ENCODE peak calls at places on chromosomes 7 and 10, in nine cellular contexts. C is astrocyte, Z is mesenchymal stem cell, A is Karpas-422, W is neural progenitor cell, V is mammary epithelial cell, J is uterus, D is stomach, L is ascending aorta. N is an unnamed sample.

GRCh38 chr10:111077715-111078504 is 1.1 kb downstream of the ADRA2A start:
- DNase-seq in A (no peak), Z (no peak), J (no peak), W (peak), C (no peak), D (no peak), L (no peak), V (no peak), N (no peak)

GRCh38 chr7:22660293-22660692 is 66.7 kb upstream of the IL6 start:
- DNase-seq in Z (no peak), J (no peak), D (no peak), A (no peak), W (no peak), V (no peak), L (no peak), C (no peak), N (no peak)

GRCh38 chr7:27116019-27116411 is 13.5 kb upstream of the HOXA2 start:
- DNase-seq in Z (no peak), W (no peak), D (no peak), C (no peak), V (peak), L (no peak), J (no peak), A (no peak), N (peak)

GRCh38 chr7:135648235-135648634 is 14.1 kb upstream of the STMP1 start:
- DNase-seq in J (no peak), W (no peak), D (no peak), V (no peak), L (no peak), C (no peak), A (no peak), Z (no peak), N (no peak)

GRCh38 chr10:3237055-3237454 is 64.5 kb upstream of the PITRM1 start:
- DNase-seq in W (no peak), A (no peak), L (no peak), D (no peak), Z (no peak), V (no peak), C (no peak), J (no peak), N (no peak)

GRCh38 chr7:80918406-80918805 is 445 bp downstream of the SEMA3C start:
- DNase-seq in D (no peak), V (no peak), Z (no peak), C (no peak), L (no peak), A (no peak), W (peak), J (no peak), N (no peak)

GRCh38 chr7:142243823-142244222 is 14.0 kb downstream of the PRSS58 start:
- DNase-seq in D (no peak), C (no peak), V (no peak), A (no peak), J (no peak), W (no peak), Z (no peak), L (no peak), N (no peak)

GRCh38 chr7:148773344-148773743 is 74.6 kb downstream of the CUL1 start:
- DNase-seq in W (no peak), C (peak), D (no peak), J (no peak), Z (peak), L (no peak), V (no peak), A (no peak), N (no peak)

GRCh38 chr7:135189961-135190360 is 19.5 kb upstream of the CYREN start:
- DNase-seq in A (no peak), V (no peak), Z (no peak), C (no peak), J (no peak), D (peak), W (no peak), L (no peak), N (no peak)

DNA sequence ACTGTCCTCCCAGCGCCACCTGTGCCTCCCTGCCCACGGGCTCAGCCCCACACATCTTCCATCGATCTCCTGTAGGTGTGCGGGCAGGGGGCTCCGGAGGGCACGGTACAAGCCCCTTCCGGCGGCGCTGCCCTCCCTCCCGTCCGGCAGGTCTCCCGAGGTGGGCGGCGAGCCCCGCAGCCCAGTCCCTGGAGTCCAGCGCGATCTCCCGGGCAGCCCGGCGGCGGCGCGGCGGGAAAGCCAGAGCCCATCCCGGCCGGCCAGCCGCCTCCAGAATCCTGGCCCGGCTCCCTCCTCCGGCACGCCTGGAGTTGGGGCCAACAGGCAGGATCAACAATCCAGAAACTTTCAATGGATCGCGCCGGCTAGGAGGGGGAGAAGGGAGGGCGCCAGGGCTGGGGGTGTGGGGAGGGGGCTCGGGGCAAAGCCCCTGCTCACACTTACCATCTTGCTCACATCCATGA is 100.1 kb downstream of the HIP1 start:
- DNase-seq in J (peak), V (peak), W (peak), L (no peak), D (peak), Z (peak), C (no peak), A (no peak), N (peak)
- H3K27ac ChIP-seq in J (peak), V (no peak), W (peak), L (peak), D (peak), Z (no peak), C (no peak), A (no peak), N (peak)

DNA sequence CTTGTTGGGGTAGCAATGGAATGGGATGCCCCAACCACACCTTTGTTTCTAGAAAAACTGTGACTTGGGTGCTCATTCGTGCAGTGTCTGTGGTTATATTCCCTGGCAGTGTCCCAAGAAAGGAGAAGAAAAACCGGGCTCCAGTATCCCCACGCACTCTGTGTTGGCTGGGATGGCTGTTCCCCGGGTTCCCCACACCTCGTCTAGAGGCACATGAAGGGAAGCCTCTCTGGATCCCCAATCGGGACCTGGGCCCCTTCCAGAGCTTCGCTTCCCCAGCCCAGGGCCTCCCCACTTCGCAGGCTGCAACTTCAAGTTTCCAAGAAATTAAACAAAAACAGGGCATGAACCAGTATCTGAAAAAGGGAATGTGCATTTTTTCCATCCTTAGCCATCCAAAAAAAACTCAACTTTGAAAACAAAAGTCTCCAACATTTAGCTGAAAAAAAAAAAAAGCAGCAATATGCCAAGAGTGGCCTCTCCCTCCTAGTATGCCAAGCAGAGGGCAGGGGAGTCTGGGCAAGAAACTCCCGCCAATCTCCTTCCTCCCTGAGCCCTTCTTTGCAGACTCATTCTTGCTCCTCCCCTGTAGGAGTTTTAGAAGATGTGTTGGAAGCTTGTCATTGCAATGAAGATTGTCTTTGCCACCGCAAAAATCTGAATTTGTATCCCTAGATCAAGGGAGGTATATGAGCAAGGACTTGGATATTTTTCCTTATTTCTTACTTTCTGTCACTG is 2.4 kb upstream of the TNS3 start:
- DNase-seq in C (no peak), Z (no peak), W (no peak), J (no peak), V (no peak), L (no peak), A (no peak), D (no peak), N (no peak)
- H3K27ac ChIP-seq in C (no peak), Z (no peak), W (no peak), J (peak), V (no peak), L (peak), A (no peak), D (peak), N (peak)

GRCh38 chr7:129719980-129720732 is 108.6 kb downstream of the NRF1 start:
- DNase-seq in C (no peak), Z (peak), W (no peak), A (no peak), L (no peak), J (no peak), D (no peak), V (no peak), N (peak)
- H3K27ac ChIP-seq in C (no peak), Z (no peak), W (no peak), A (no peak), L (no peak), J (no peak), D (no peak), V (no peak), N (peak)

GRCh38 chr10:79111846-79112614 is 43.3 kb downstream of the ZMIZ1 start:
- DNase-seq in V (no peak), A (no peak), Z (no peak), J (no peak), L (no peak), W (no peak), D (no peak), C (no peak), N (no peak)

GRCh38 chr10:79112898-79113431 is 44.2 kb downstream of the ZMIZ1 start:
- DNase-seq in V (peak), W (no peak), Z (peak), L (no peak), J (peak), C (peak), A (no peak), D (no peak), N (peak)

GRCh38 chr10:79108728-79109127 is 40.0 kb downstream of the ZMIZ1 start:
- DNase-seq in Z (no peak), W (no peak), D (no peak), C (no peak), A (no peak), V (no peak), L (no peak), J (no peak), N (no peak)

GRCh38 chr10:79113827-79114226 is 45.1 kb downstream of the ZMIZ1 start:
- DNase-seq in A (no peak), V (no peak), C (no peak), D (no peak), W (peak), J (no peak), Z (no peak), L (no peak), N (no peak)

DNA sequence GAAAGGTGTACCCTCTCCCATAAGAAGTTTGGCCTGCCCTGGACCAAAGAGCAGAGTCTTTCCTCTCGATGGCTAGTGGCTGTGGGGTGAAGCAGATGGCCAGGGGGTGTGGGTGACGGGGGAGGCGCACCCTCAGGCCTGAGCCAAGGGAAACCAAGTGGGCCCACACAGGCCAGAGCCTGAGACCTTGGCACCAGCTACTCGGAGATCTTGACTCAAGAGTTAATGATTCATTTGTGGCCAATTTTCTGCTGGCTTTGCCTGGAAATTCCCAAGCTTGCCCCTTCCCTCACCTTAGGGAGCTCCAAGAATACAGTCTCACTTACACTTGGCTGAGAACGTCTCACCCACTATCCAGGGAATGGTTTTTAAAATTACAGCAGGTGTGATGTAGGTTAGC is 42.7 kb downstream of the ZMIZ1 start:
- DNase-seq in V (peak), C (peak), A (no peak), D (no peak), Z (no peak), L (no peak), J (no peak), W (no peak), N (peak)
- H3K27ac ChIP-seq in V (peak), C (peak), A (no peak), D (peak), Z (peak), L (no peak), J (peak), W (no peak), N (peak)

DNA sequence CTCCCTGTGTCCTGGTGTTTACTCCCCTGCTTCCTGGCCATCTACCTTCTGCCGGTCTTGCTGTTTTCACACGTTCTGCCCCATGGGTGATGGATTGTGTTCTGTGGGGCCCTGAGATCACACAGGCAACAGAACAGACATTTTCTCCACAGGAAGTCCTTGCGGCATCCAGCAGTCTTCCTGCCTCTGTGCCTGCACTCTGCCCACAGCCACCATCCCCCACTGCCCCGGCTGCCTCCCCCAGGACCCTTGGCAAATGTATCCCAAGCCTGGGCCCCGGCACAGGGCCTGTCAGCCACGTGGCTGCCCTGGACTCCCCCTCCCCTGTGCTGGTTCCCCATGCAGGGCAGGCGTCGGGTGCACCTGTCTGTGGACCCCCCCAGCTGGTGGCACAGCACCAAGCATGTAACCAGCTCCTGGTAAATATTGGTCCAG is 184.2 kb downstream of the WDR37 start:
- DNase-seq in D (no peak), A (no peak), J (no peak), V (no peak), C (no peak), L (no peak), W (no peak), Z (no peak), N (no peak)
- H3K27ac ChIP-seq in D (no peak), A (no peak), J (no peak), V (no peak), C (no peak), L (no peak), W (no peak), Z (no peak), N (no peak)

DNA sequence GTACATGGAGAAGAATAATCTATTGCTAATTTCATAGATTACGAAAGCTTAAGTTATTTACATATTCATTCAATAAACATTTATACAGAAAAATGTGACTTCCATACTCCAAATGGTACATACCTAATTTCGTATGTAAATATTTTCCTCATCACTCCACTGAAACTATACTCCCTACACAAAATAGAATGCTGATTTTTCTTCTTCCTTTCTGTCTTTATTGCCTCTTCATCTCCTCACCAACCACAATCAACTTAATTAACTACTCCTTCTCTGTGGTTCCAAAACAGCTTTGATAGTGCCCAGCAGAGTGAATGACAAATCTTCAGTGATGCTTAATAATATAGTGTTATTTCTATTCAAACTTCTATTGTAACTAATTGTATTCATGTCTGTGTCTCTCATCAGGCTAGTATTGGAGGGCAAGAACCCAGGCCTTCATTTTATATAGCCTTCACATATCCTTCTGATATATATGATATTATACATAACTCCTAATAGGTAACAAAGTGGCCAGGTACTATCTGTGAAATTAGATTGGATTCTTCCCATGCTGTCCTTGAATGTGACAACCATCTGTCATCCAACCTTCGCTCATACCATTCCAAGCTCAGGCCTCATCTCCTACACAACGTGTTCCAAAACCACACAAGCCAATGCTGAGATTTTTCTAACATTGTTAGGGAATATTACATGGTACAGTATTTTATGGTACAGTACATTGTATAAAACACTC is 5.3 kb downstream of the ITGB1 start:
- DNase-seq in C (no peak), J (no peak), W (no peak), A (peak), Z (no peak), L (no peak), D (no peak), V (no peak), N (no peak)
- H3K27ac ChIP-seq in C (peak), J (no peak), W (no peak), A (peak), Z (no peak), L (peak), D (peak), V (peak), N (peak)

GRCh38 chr10:12965571-12965970 is 35.9 kb downstream of the CCDC3 start:
- DNase-seq in D (no peak), C (peak), L (no peak), V (no peak), J (no peak), A (peak), W (no peak), Z (peak), N (peak)
- H3K27ac ChIP-seq in D (no peak), C (no peak), L (no peak), V (no peak), J (no peak), A (no peak), W (no peak), Z (no peak), N (no peak)

DNA sequence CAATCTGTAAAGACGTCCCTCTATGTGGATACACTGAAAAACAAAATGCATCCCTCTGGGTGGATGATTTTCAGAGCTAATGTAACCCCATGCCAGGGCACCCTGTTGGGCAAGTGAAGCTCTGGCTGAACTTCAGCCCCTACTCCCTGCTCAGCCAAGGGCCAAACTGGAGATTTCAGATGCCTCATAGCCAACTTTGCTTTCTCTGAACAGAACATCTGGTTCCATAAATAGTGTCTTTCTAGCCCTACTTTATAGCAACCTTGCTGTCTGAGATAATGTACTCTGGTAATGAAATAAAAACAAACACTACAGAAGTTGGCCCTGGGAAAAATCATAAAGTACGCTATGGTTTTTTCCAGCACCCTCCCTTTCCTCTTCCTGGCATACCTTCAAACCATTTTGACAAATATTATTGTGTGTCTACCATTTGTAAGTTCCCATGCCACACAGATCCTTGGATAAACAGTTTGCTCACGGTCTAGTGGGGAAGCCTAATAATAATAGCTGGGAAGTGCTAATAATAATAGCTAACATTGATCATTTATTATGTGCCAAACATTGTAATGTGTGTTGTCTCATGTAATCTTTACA is 3.4 kb downstream of the ENTPD1 start:
- DNase-seq in W (no peak), A (no peak), D (no peak), L (no peak), C (no peak), Z (no peak), J (no peak), V (no peak), N (no peak)
- H3K27ac ChIP-seq in W (no peak), A (no peak), D (peak), L (peak), C (no peak), Z (no peak), J (peak), V (no peak), N (no peak)

GRCh38 chr7:54076619-54077018 is 465.6 kb upstream of the VSTM2A start:
- DNase-seq in C (no peak), J (no peak), V (peak), A (no peak), W (no peak), Z (no peak), D (no peak), L (no peak), N (no peak)

GRCh38 chr7:54080971-54081370 is 461.2 kb upstream of the VSTM2A start:
- DNase-seq in V (no peak), L (no peak), W (no peak), C (no peak), J (no peak), A (no peak), Z (no peak), D (no peak), N (no peak)

DNA sequence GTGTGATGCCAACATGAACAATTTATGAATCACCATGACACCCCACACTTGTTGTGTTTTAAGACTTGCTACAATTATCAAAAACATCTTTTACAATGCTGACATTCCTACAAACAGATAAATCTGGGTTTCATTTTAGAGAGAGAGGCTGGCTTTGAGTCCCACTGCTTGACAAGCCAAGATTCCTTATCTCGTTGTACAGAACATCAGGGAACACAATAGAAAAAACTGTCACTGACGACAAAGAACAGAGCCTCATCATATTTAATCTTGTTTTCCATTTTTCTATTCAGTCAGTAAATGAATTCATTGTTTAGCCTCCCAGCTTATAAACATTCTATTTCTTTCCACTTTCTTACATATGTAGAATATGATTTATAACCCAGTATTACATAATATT is 461.6 kb upstream of the VSTM2A start:
- DNase-seq in V (no peak), Z (no peak), W (no peak), L (no peak), J (no peak), D (no peak), A (no peak), C (no peak), N (no peak)
- H3K27ac ChIP-seq in V (no peak), Z (no peak), W (no peak), L (no peak), J (no peak), D (no peak), A (no peak), C (no peak), N (no peak)

N was measured in IMR-90.